ENCODE peak calls at places on chromosomes 13 and 19, in eight cellular contexts. One of them, this sample, is unnamed.

GRCh38 chr19:34347561-34348165 is 17.3 kb upstream of the GPI start:
- DNase-seq in uterus: no peak
- DNase-seq in H54: no peak
- DNase-seq in GM12891: no peak
- DNase-seq in body of pancreas: no peak
- DNase-seq in heart left ventricle: no peak
- DNase-seq in ovary: no peak
- DNase-seq in esophagus squamous epithelium: no peak
- DNase-seq in this sample: peak

GRCh38 chr13:94516456-94516855 is 37.0 kb upstream of the DCT start:
- DNase-seq in uterus: no peak
- DNase-seq in GM12891: no peak
- DNase-seq in ovary: no peak
- DNase-seq in H54: no peak
- DNase-seq in body of pancreas: no peak
- DNase-seq in heart left ventricle: no peak
- DNase-seq in esophagus squamous epithelium: no peak
- DNase-seq in this sample: no peak

GRCh38 chr13:104648291-104648690 is 1582.1 kb upstream of the SLC10A2 start:
- DNase-seq in H54: no peak
- DNase-seq in ovary: no peak
- DNase-seq in GM12891: no peak
- DNase-seq in body of pancreas: no peak
- DNase-seq in esophagus squamous epithelium: no peak
- DNase-seq in heart left ventricle: no peak
- DNase-seq in uterus: no peak
- DNase-seq in this sample: no peak

GRCh38 chr19:17999685-18000479 is 8.1 kb upstream of the ARRDC2 start:
- DNase-seq in GM12891: no peak
- DNase-seq in heart left ventricle: no peak
- DNase-seq in H54: no peak
- DNase-seq in esophagus squamous epithelium: no peak
- DNase-seq in uterus: no peak
- DNase-seq in ovary: no peak
- DNase-seq in body of pancreas: no peak
- DNase-seq in this sample: no peak

GRCh38 chr19:24140099-24140498 is 53.1 kb downstream of the ZNF254 start:
- DNase-seq in heart left ventricle: no peak
- DNase-seq in body of pancreas: no peak
- DNase-seq in esophagus squamous epithelium: no peak
- DNase-seq in H54: no peak
- DNase-seq in GM12891: no peak
- DNase-seq in ovary: no peak
- DNase-seq in uterus: no peak
- DNase-seq in this sample: no peak

GRCh38 chr13:97858161-97858560 is 95.3 kb upstream of the IPO5 start:
- DNase-seq in H54: no peak
- DNase-seq in esophagus squamous epithelium: no peak
- DNase-seq in uterus: no peak
- DNase-seq in GM12891: no peak
- DNase-seq in heart left ventricle: no peak
- DNase-seq in ovary: no peak
- DNase-seq in body of pancreas: no peak
- DNase-seq in this sample: no peak

GRCh38 chr13:34364633-34365032 is 546.7 kb downstream of the RFC3 start:
- DNase-seq in ovary: no peak
- DNase-seq in H54: no peak
- DNase-seq in heart left ventricle: no peak
- DNase-seq in esophagus squamous epithelium: no peak
- DNase-seq in uterus: no peak
- DNase-seq in body of pancreas: no peak
- DNase-seq in GM12891: no peak
- DNase-seq in this sample: no peak

GRCh38 chr13:28401303-28402056 is 93.4 kb downstream of the FLT1 start:
- DNase-seq in esophagus squamous epithelium: no peak
- DNase-seq in GM12891: no peak
- DNase-seq in uterus: no peak
- DNase-seq in heart left ventricle: no peak
- DNase-seq in body of pancreas: no peak
- DNase-seq in H54: no peak
- DNase-seq in ovary: no peak
- DNase-seq in this sample: no peak

GRCh38 chr19:41357746-41358145 is 4.0 kb upstream of the TGFB1 start:
- DNase-seq in H54: no peak
- DNase-seq in GM12891: no peak
- DNase-seq in uterus: no peak
- DNase-seq in esophagus squamous epithelium: no peak
- DNase-seq in ovary: no peak
- DNase-seq in heart left ventricle: no peak
- DNase-seq in body of pancreas: no peak
- DNase-seq in this sample: no peak

GRCh38 chr13:110524484-110525254 is 36.9 kb downstream of the RAB20 start:
- DNase-seq in body of pancreas: peak
- DNase-seq in uterus: no peak
- DNase-seq in esophagus squamous epithelium: no peak
- DNase-seq in ovary: no peak
- DNase-seq in GM12891: no peak
- DNase-seq in heart left ventricle: peak
- DNase-seq in H54: peak
- DNase-seq in this sample: no peak

GRCh38 chr13:20407759-20408158 is 117.9 kb downstream of the CRYL1 start:
- DNase-seq in ovary: no peak
- DNase-seq in esophagus squamous epithelium: no peak
- DNase-seq in uterus: no peak
- DNase-seq in GM12891: no peak
- DNase-seq in body of pancreas: no peak
- DNase-seq in heart left ventricle: no peak
- DNase-seq in H54: no peak
- DNase-seq in this sample: no peak

GRCh38 chr19:56933014-56933705 is 92.6 kb upstream of the PEG3 start:
- DNase-seq in H54: no peak
- DNase-seq in uterus: no peak
- DNase-seq in heart left ventricle: no peak
- DNase-seq in GM12891: no peak
- DNase-seq in body of pancreas: no peak
- DNase-seq in esophagus squamous epithelium: no peak
- DNase-seq in ovary: no peak
- DNase-seq in this sample: no peak

GRCh38 chr19:33639034-33639681 is 17.4 kb downstream of the CHST8 start:
- DNase-seq in heart left ventricle: no peak
- DNase-seq in esophagus squamous epithelium: no peak
- DNase-seq in body of pancreas: no peak
- DNase-seq in GM12891: no peak
- DNase-seq in uterus: no peak
- DNase-seq in H54: no peak
- DNase-seq in ovary: no peak
- DNase-seq in this sample: no peak

GRCh38 chr19:14410054-14410774 is 8.9 kb downstream of the DDX39A start:
- DNase-seq in ovary: no peak
- DNase-seq in uterus: no peak
- DNase-seq in heart left ventricle: no peak
- DNase-seq in H54: no peak
- DNase-seq in esophagus squamous epithelium: no peak
- DNase-seq in body of pancreas: no peak
- DNase-seq in GM12891: no peak
- DNase-seq in this sample: peak

GRCh38 chr13:84985860-84986259 is 813.4 kb downstream of the SLITRK6 start:
- DNase-seq in ovary: no peak
- DNase-seq in GM12891: no peak
- DNase-seq in uterus: no peak
- DNase-seq in H54: no peak
- DNase-seq in body of pancreas: no peak
- DNase-seq in heart left ventricle: no peak
- DNase-seq in esophagus squamous epithelium: no peak
- DNase-seq in this sample: no peak

DNA sequence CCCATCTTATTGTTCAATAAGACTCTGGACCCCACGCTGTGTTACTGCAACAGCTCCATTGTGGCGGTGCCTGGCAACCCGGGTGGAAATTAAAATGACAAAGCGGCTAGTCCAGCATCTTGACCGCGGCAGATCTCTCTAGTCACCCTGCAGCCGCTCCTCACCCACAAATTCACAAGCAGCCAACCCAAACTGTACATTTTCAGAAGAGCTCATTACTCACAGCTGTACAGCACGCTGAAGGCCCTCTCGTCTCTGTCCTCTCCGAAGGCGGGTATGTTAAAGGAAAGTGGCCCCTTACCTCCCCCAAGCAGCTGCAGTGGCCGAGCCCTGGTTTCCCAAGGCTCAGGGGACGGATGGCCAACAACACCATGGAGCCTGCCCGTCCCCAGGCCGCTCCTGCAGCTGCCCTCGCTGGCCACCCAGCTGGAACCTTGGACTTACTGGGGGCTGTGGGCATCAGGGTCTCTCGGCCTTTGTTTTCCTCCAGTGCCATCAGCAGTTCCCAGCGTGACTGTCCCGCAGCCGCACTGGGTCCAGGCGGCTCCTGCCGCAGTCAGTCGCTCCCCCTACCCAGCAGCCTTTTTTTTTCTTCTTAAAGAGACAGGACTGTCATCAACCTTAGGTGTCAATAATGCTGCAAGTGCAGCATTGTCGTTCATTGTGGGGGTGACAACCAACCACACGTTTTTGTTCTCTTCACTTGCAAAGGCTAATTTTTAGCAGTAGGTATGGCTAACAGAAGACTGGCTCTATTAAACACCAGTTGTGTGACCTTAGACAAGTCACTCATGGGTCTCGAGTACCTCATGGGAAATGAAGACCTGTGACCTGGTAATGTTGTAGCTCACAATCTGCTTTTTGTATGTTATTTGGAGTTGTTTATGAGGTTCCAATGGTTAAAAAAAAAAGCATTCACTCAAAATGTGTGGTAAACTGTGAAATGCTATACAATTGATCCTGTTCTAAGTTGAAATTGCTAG is at the start of gene SACS:
- DNase-seq in H54: peak
- DNase-seq in GM12891: no peak
- DNase-seq in ovary: no peak
- DNase-seq in esophagus squamous epithelium: no peak
- DNase-seq in body of pancreas: peak
- DNase-seq in uterus: no peak
- DNase-seq in heart left ventricle: no peak
- DNase-seq in this sample: no peak
- TF ChIP-seq POLR2A in H54: peak
- TF ChIP-seq POLR2A in GM12891: no peak
- TF ChIP-seq POLR2A in ovary: no peak
- TF ChIP-seq POLR2A in esophagus squamous epithelium: no peak
- TF ChIP-seq POLR2A in body of pancreas: peak
- TF ChIP-seq POLR2A in uterus: no peak
- TF ChIP-seq POLR2A in heart left ventricle: no peak
- TF ChIP-seq POLR2A in this sample: peak

DNA sequence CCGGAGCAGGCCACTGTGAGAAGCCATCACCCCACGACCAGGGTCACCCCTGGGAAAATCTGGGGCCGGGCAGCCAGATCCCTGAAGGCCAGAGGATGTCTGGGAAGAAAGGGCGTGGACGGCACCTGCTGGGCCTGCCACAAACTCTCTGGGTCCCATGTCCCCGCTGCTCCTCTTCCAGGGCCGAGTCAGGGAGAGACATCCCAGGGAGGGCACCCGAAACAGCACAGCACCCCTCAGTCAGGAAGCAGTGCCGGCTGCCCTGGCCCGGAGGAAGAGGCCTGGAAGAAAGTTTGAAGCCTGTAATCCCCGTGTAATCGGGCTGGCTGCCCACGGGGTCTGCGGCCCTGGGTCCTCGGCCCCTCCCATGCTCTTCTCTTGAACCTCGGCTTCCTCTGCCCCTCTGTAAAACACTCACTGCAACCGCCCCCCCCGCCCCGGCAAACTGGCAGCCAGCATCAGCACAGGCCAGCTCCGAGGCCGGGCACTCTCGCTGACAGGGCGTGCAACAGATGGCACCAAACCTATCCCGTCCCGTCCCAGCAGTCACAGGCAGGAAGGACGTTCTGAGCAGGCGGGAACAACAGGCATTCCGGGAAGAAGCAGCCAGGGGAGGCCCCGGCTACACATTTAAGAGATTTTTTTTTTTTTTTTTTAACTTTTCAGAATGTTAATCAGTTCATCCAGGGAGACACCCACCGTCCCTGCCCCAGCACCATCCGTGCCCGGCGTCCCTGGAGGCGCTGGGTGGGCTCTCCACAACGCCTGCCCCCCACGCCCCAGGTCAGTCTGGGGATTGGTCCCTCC is 1.5 kb downstream of the SBNO2 start:
- DNase-seq in H54: no peak
- DNase-seq in ovary: no peak
- DNase-seq in uterus: peak
- DNase-seq in esophagus squamous epithelium: no peak
- DNase-seq in body of pancreas: peak
- DNase-seq in heart left ventricle: no peak
- DNase-seq in GM12891: no peak
- DNase-seq in this sample: peak
- TF ChIP-seq POLR2A in H54: no peak
- TF ChIP-seq POLR2A in ovary: no peak
- TF ChIP-seq POLR2A in uterus: no peak
- TF ChIP-seq POLR2A in esophagus squamous epithelium: no peak
- TF ChIP-seq POLR2A in body of pancreas: no peak
- TF ChIP-seq POLR2A in heart left ventricle: no peak
- TF ChIP-seq POLR2A in GM12891: no peak
- TF ChIP-seq POLR2A in this sample: peak

GRCh38 chr19:7868326-7868670 is 5.9 kb downstream of the PRR36 start:
- DNase-seq in GM12891: no peak
- DNase-seq in esophagus squamous epithelium: no peak
- DNase-seq in heart left ventricle: no peak
- DNase-seq in H54: no peak
- DNase-seq in ovary: peak
- DNase-seq in body of pancreas: no peak
- DNase-seq in uterus: no peak
- DNase-seq in this sample: peak
- TF ChIP-seq POLR2A in GM12891: no peak
- TF ChIP-seq POLR2A in esophagus squamous epithelium: no peak
- TF ChIP-seq POLR2A in heart left ventricle: no peak
- TF ChIP-seq POLR2A in H54: no peak
- TF ChIP-seq POLR2A in ovary: no peak
- TF ChIP-seq POLR2A in body of pancreas: no peak
- TF ChIP-seq POLR2A in uterus: no peak
- TF ChIP-seq POLR2A in this sample: no peak

DNA sequence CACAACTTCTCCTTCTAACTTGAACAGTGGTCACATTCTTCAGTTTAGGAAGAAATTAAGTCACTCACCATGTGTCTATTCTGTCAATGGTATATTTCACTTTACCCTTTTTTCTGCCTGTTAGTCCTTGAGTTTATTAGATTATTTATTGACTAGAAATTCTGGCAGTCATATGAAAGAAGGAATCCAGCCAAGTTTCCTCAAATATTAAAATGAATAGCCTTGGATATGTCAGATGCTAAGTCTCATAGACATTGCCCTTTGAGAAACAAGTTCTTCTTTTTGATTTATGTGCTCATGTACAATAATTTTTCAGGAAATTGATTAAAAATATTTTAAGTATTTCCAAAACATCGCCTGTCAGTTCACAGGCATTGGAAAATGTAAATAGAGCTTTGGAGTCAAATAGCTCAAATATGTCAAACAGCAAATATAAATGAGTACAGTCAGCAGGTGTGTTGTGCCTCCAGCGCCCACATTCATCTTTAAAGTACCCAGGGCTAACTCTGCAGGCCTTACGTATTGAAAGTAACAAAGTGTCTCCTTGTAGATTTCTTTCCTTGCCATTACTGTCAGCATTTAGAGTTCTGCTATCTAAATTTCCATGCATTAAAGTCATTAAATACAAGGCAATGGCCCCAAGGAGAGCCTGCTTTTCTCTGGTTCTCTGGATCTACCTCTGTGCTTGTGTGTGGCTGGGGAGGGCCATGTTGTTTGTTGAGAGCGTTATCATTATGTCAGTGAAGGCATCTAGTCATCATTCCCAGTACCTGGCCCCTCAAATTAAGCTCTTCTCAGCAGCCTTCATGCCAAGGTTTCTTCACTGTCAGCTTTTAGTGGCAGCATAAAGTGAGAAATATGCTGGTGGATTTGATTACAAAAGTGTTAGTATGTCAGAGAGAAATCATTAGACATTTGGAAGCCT is 76.3 kb upstream of the TRPC4 start:
- DNase-seq in ovary: no peak
- DNase-seq in esophagus squamous epithelium: no peak
- DNase-seq in heart left ventricle: no peak
- DNase-seq in body of pancreas: no peak
- DNase-seq in GM12891: no peak
- DNase-seq in uterus: no peak
- DNase-seq in H54: no peak
- DNase-seq in this sample: no peak
- TF ChIP-seq POLR2A in ovary: no peak
- TF ChIP-seq POLR2A in esophagus squamous epithelium: no peak
- TF ChIP-seq POLR2A in heart left ventricle: no peak
- TF ChIP-seq POLR2A in body of pancreas: no peak
- TF ChIP-seq POLR2A in GM12891: no peak
- TF ChIP-seq POLR2A in uterus: no peak
- TF ChIP-seq POLR2A in H54: no peak
- TF ChIP-seq POLR2A in this sample: no peak

This sample was measured in adrenal gland.